ENCODE peak calls at places on chromosome 19, in nine cellular contexts. One of them, this sample, is unnamed.

GRCh38 chr19:37997911-37998344 is 90.9 kb downstream of the SIPA1L3 start:
- DNase-seq in MV-4-11: peak; percentile 46
- DNase-seq in stimulated activated CD8-positive, alpha-beta memory T cell treated with anti-CD3 and anti-CD28 coated beads, Interleukin-7, amount 100 ng/mL, for 48 hours: peak; percentile 7
- DNase-seq in heart right ventricle: no peak
- DNase-seq in stimulated activated CD4-positive, alpha-beta T cell treated with anti-CD3 and anti-CD28 coated beads, Interleukin-15, amount 100 ng/mL, for 1 hour: no peak
- DNase-seq in mesendoderm: no peak
- DNase-seq in WERI-Rb-1: no peak
- DNase-seq in naive thymus-derived CD4-positive, alpha-beta T cell: no peak
- DNase-seq in AG09319: peak; percentile 66
- DNase-seq in this sample: no peak

GRCh38 chr19:4361152-4362037 is 18.0 kb downstream of the MPND start:
- DNase-seq in MV-4-11: no peak
- DNase-seq in mesendoderm: peak; percentile 55
- DNase-seq in stimulated activated CD4-positive, alpha-beta T cell treated with anti-CD3 and anti-CD28 coated beads, Interleukin-15, amount 100 ng/mL, for 1 hour: no peak
- DNase-seq in naive thymus-derived CD4-positive, alpha-beta T cell: no peak
- DNase-seq in heart right ventricle: no peak
- DNase-seq in WERI-Rb-1: no peak
- DNase-seq in AG09319: no peak
- DNase-seq in stimulated activated CD8-positive, alpha-beta memory T cell treated with anti-CD3 and anti-CD28 coated beads, Interleukin-7, amount 100 ng/mL, for 48 hours: no peak
- DNase-seq in this sample: no peak

GRCh38 chr19:14704450-14704849 is 14.6 kb downstream of the ZNF333 start:
- DNase-seq in AG09319: no peak
- DNase-seq in mesendoderm: no peak
- DNase-seq in WERI-Rb-1: no peak
- DNase-seq in naive thymus-derived CD4-positive, alpha-beta T cell: no peak
- DNase-seq in MV-4-11: no peak
- DNase-seq in stimulated activated CD8-positive, alpha-beta memory T cell treated with anti-CD3 and anti-CD28 coated beads, Interleukin-7, amount 100 ng/mL, for 48 hours: no peak
- DNase-seq in stimulated activated CD4-positive, alpha-beta T cell treated with anti-CD3 and anti-CD28 coated beads, Interleukin-15, amount 100 ng/mL, for 1 hour: no peak
- DNase-seq in heart right ventricle: no peak
- DNase-seq in this sample: no peak

GRCh38 chr19:56978023-56978565 is 137.6 kb upstream of the PEG3 start:
- DNase-seq in heart right ventricle: no peak
- DNase-seq in AG09319: no peak
- DNase-seq in mesendoderm: peak; percentile 37
- DNase-seq in naive thymus-derived CD4-positive, alpha-beta T cell: no peak
- DNase-seq in stimulated activated CD4-positive, alpha-beta T cell treated with anti-CD3 and anti-CD28 coated beads, Interleukin-15, amount 100 ng/mL, for 1 hour: no peak
- DNase-seq in stimulated activated CD8-positive, alpha-beta memory T cell treated with anti-CD3 and anti-CD28 coated beads, Interleukin-7, amount 100 ng/mL, for 48 hours: no peak
- DNase-seq in MV-4-11: no peak
- DNase-seq in WERI-Rb-1: no peak
- DNase-seq in this sample: no peak

GRCh38 chr19:18789883-18790565 is 1.1 kb downstream of the COMP start:
- DNase-seq in WERI-Rb-1: peak; percentile 81
- DNase-seq in stimulated activated CD8-positive, alpha-beta memory T cell treated with anti-CD3 and anti-CD28 coated beads, Interleukin-7, amount 100 ng/mL, for 48 hours: peak; percentile 14
- DNase-seq in mesendoderm: peak; percentile 58
- DNase-seq in stimulated activated CD4-positive, alpha-beta T cell treated with anti-CD3 and anti-CD28 coated beads, Interleukin-15, amount 100 ng/mL, for 1 hour: peak; percentile 21
- DNase-seq in AG09319: no peak
- DNase-seq in heart right ventricle: no peak
- DNase-seq in naive thymus-derived CD4-positive, alpha-beta T cell: no peak
- DNase-seq in MV-4-11: peak; percentile 60
- DNase-seq in this sample: peak; percentile 38

GRCh38 chr19:38693380-38694223 is 46.2 kb downstream of the ACTN4 start:
- DNase-seq in naive thymus-derived CD4-positive, alpha-beta T cell: no peak
- DNase-seq in stimulated activated CD8-positive, alpha-beta memory T cell treated with anti-CD3 and anti-CD28 coated beads, Interleukin-7, amount 100 ng/mL, for 48 hours: no peak
- DNase-seq in mesendoderm: peak; percentile 94
- DNase-seq in stimulated activated CD4-positive, alpha-beta T cell treated with anti-CD3 and anti-CD28 coated beads, Interleukin-15, amount 100 ng/mL, for 1 hour: no peak
- DNase-seq in MV-4-11: peak; percentile 85
- DNase-seq in AG09319: no peak
- DNase-seq in WERI-Rb-1: no peak
- DNase-seq in heart right ventricle: no peak
- DNase-seq in this sample: no peak

GRCh38 chr19:23785982-23786381 is 27.3 kb upstream of the ZNF681 start:
- DNase-seq in AG09319: no peak
- DNase-seq in stimulated activated CD8-positive, alpha-beta memory T cell treated with anti-CD3 and anti-CD28 coated beads, Interleukin-7, amount 100 ng/mL, for 48 hours: no peak
- DNase-seq in heart right ventricle: no peak
- DNase-seq in mesendoderm: no peak
- DNase-seq in naive thymus-derived CD4-positive, alpha-beta T cell: no peak
- DNase-seq in stimulated activated CD4-positive, alpha-beta T cell treated with anti-CD3 and anti-CD28 coated beads, Interleukin-15, amount 100 ng/mL, for 1 hour: no peak
- DNase-seq in WERI-Rb-1: no peak
- DNase-seq in MV-4-11: no peak
- DNase-seq in this sample: no peak

GRCh38 chr19:6450166-6450565 is 9.4 kb downstream of the SLC25A23 start:
- DNase-seq in heart right ventricle: no peak
- DNase-seq in naive thymus-derived CD4-positive, alpha-beta T cell: no peak
- DNase-seq in AG09319: no peak
- DNase-seq in WERI-Rb-1: no peak
- DNase-seq in stimulated activated CD8-positive, alpha-beta memory T cell treated with anti-CD3 and anti-CD28 coated beads, Interleukin-7, amount 100 ng/mL, for 48 hours: no peak
- DNase-seq in mesendoderm: no peak
- DNase-seq in stimulated activated CD4-positive, alpha-beta T cell treated with anti-CD3 and anti-CD28 coated beads, Interleukin-15, amount 100 ng/mL, for 1 hour: no peak
- DNase-seq in MV-4-11: no peak
- DNase-seq in this sample: no peak

GRCh38 chr19:15210323-15210774 is 9.6 kb upstream of the NOTCH3 start:
- DNase-seq in AG09319: no peak
- DNase-seq in stimulated activated CD8-positive, alpha-beta memory T cell treated with anti-CD3 and anti-CD28 coated beads, Interleukin-7, amount 100 ng/mL, for 48 hours: no peak
- DNase-seq in heart right ventricle: peak; percentile 30
- DNase-seq in mesendoderm: no peak
- DNase-seq in naive thymus-derived CD4-positive, alpha-beta T cell: no peak
- DNase-seq in WERI-Rb-1: no peak
- DNase-seq in MV-4-11: peak; percentile 99
- DNase-seq in stimulated activated CD4-positive, alpha-beta T cell treated with anti-CD3 and anti-CD28 coated beads, Interleukin-15, amount 100 ng/mL, for 1 hour: no peak
- DNase-seq in this sample: no peak

GRCh38 chr19:51887522-51888498 is at the start of gene ZNF577:
- DNase-seq in heart right ventricle: peak; percentile 91
- DNase-seq in stimulated activated CD4-positive, alpha-beta T cell treated with anti-CD3 and anti-CD28 coated beads, Interleukin-15, amount 100 ng/mL, for 1 hour: peak; percentile 50
- DNase-seq in MV-4-11: peak; percentile 83
- DNase-seq in naive thymus-derived CD4-positive, alpha-beta T cell: peak; percentile 72
- DNase-seq in AG09319: peak; percentile 74
- DNase-seq in stimulated activated CD8-positive, alpha-beta memory T cell treated with anti-CD3 and anti-CD28 coated beads, Interleukin-7, amount 100 ng/mL, for 48 hours: peak; percentile 58
- DNase-seq in mesendoderm: peak; percentile 98
- DNase-seq in WERI-Rb-1: peak; percentile 95
- DNase-seq in this sample: peak; percentile 76

GRCh38 chr19:10562609-10563008 is 3.2 kb downstream of the KRI1 start:
- DNase-seq in AG09319: no peak
- DNase-seq in stimulated activated CD4-positive, alpha-beta T cell treated with anti-CD3 and anti-CD28 coated beads, Interleukin-15, amount 100 ng/mL, for 1 hour: no peak
- DNase-seq in mesendoderm: no peak
- DNase-seq in MV-4-11: no peak
- DNase-seq in WERI-Rb-1: no peak
- DNase-seq in heart right ventricle: no peak
- DNase-seq in stimulated activated CD8-positive, alpha-beta memory T cell treated with anti-CD3 and anti-CD28 coated beads, Interleukin-7, amount 100 ng/mL, for 48 hours: no peak
- DNase-seq in naive thymus-derived CD4-positive, alpha-beta T cell: no peak
- DNase-seq in this sample: no peak

GRCh38 chr19:36009220-36009619 is 607 bp upstream of the SYNE4 start:
- DNase-seq in WERI-Rb-1: peak; percentile 52
- DNase-seq in stimulated activated CD4-positive, alpha-beta T cell treated with anti-CD3 and anti-CD28 coated beads, Interleukin-15, amount 100 ng/mL, for 1 hour: peak; percentile 35
- DNase-seq in MV-4-11: peak; percentile 37
- DNase-seq in stimulated activated CD8-positive, alpha-beta memory T cell treated with anti-CD3 and anti-CD28 coated beads, Interleukin-7, amount 100 ng/mL, for 48 hours: no peak
- DNase-seq in naive thymus-derived CD4-positive, alpha-beta T cell: peak; percentile 33
- DNase-seq in AG09319: no peak
- DNase-seq in mesendoderm: peak; percentile 58
- DNase-seq in heart right ventricle: peak; percentile 76
- DNase-seq in this sample: no peak

GRCh38 chr19:32343550-32344262 is 1.7 kb upstream of the ZNF507 start:
- DNase-seq in naive thymus-derived CD4-positive, alpha-beta T cell: no peak
- DNase-seq in AG09319: no peak
- DNase-seq in WERI-Rb-1: no peak
- DNase-seq in mesendoderm: peak; percentile 8
- DNase-seq in MV-4-11: peak; percentile 13
- DNase-seq in stimulated activated CD8-positive, alpha-beta memory T cell treated with anti-CD3 and anti-CD28 coated beads, Interleukin-7, amount 100 ng/mL, for 48 hours: no peak
- DNase-seq in heart right ventricle: no peak
- DNase-seq in stimulated activated CD4-positive, alpha-beta T cell treated with anti-CD3 and anti-CD28 coated beads, Interleukin-15, amount 100 ng/mL, for 1 hour: no peak
- DNase-seq in this sample: no peak

This sample was measured in naive B cell.